ENCODE peak calls at places on chromosomes 7 and 10, in seven cellular contexts. One of them, this sample, is unnamed.

GRCh38 chr7:137820677-137821420 is 25.9 kb downstream of the DGKI start:
- DNase-seq in NCI-H2029 treated with DMSO at 0.1 percent for 48 hours: no peak
- DNase-seq in cardiac fibroblast: peak; percentile 86
- DNase-seq in DMS 273 treated with DMSO at 0.1 percent for 48 hours: no peak
- DNase-seq in GM12865: peak; percentile 85
- DNase-seq in NCI-H1092 treated with DMSO at 0.1 percent for 48 hours: peak; percentile 89
- DNase-seq in pulmonary artery endothelial cell: no peak
- DNase-seq in this sample: no peak

GRCh38 chr7:584122-584465 is 64.4 kb upstream of the PDGFA start:
- DNase-seq in NCI-H2029 treated with DMSO at 0.1 percent for 48 hours: no peak
- DNase-seq in cardiac fibroblast: no peak
- DNase-seq in DMS 273 treated with DMSO at 0.1 percent for 48 hours: no peak
- DNase-seq in GM12865: no peak
- DNase-seq in NCI-H1092 treated with DMSO at 0.1 percent for 48 hours: no peak
- DNase-seq in pulmonary artery endothelial cell: no peak
- DNase-seq in this sample: no peak

GRCh38 chr10:94483970-94484369 is 61.6 kb upstream of the HELLS start:
- DNase-seq in NCI-H2029 treated with DMSO at 0.1 percent for 48 hours: no peak
- DNase-seq in cardiac fibroblast: no peak
- DNase-seq in DMS 273 treated with DMSO at 0.1 percent for 48 hours: no peak
- DNase-seq in GM12865: no peak
- DNase-seq in NCI-H1092 treated with DMSO at 0.1 percent for 48 hours: no peak
- DNase-seq in pulmonary artery endothelial cell: no peak
- DNase-seq in this sample: no peak

GRCh38 chr10:3780056-3780765 is 4.8 kb downstream of the KLF6 start:
- DNase-seq in NCI-H2029 treated with DMSO at 0.1 percent for 48 hours: no peak
- DNase-seq in cardiac fibroblast: peak; percentile 79
- DNase-seq in DMS 273 treated with DMSO at 0.1 percent for 48 hours: no peak
- DNase-seq in GM12865: no peak
- DNase-seq in NCI-H1092 treated with DMSO at 0.1 percent for 48 hours: no peak
- DNase-seq in pulmonary artery endothelial cell: no peak
- DNase-seq in this sample: no peak

GRCh38 chr10:37754538-37755323 is 102.7 kb downstream of the ZNF248 start:
- DNase-seq in NCI-H2029 treated with DMSO at 0.1 percent for 48 hours: no peak
- DNase-seq in cardiac fibroblast: peak; percentile 28
- DNase-seq in DMS 273 treated with DMSO at 0.1 percent for 48 hours: no peak
- DNase-seq in GM12865: peak; percentile 29
- DNase-seq in NCI-H1092 treated with DMSO at 0.1 percent for 48 hours: peak; percentile 0
- DNase-seq in pulmonary artery endothelial cell: no peak
- DNase-seq in this sample: no peak

GRCh38 chr10:105837951-105838350 is 1196.9 kb downstream of the SORCS3 start:
- DNase-seq in NCI-H2029 treated with DMSO at 0.1 percent for 48 hours: no peak
- DNase-seq in cardiac fibroblast: peak; percentile 21
- DNase-seq in DMS 273 treated with DMSO at 0.1 percent for 48 hours: no peak
- DNase-seq in GM12865: peak; percentile 67
- DNase-seq in NCI-H1092 treated with DMSO at 0.1 percent for 48 hours: no peak
- DNase-seq in pulmonary artery endothelial cell: no peak
- DNase-seq in this sample: peak; percentile 52

GRCh38 chr10:129853236-129853946 is 110.7 kb downstream of the EBF3 start:
- DNase-seq in NCI-H2029 treated with DMSO at 0.1 percent for 48 hours: no peak
- DNase-seq in cardiac fibroblast: peak; percentile 45
- DNase-seq in DMS 273 treated with DMSO at 0.1 percent for 48 hours: no peak
- DNase-seq in GM12865: no peak
- DNase-seq in NCI-H1092 treated with DMSO at 0.1 percent for 48 hours: no peak
- DNase-seq in pulmonary artery endothelial cell: no peak
- DNase-seq in this sample: no peak

GRCh38 chr10:48744587-48744986 is 59.9 kb downstream of the WDFY4 start:
- DNase-seq in NCI-H2029 treated with DMSO at 0.1 percent for 48 hours: no peak
- DNase-seq in cardiac fibroblast: no peak
- DNase-seq in DMS 273 treated with DMSO at 0.1 percent for 48 hours: no peak
- DNase-seq in GM12865: peak; percentile 77
- DNase-seq in NCI-H1092 treated with DMSO at 0.1 percent for 48 hours: no peak
- DNase-seq in pulmonary artery endothelial cell: no peak
- DNase-seq in this sample: peak; percentile 82

GRCh38 chr7:17769918-17770317 is 170.4 kb downstream of the SNX13 start:
- DNase-seq in NCI-H2029 treated with DMSO at 0.1 percent for 48 hours: peak; percentile 64
- DNase-seq in cardiac fibroblast: peak; percentile 85
- DNase-seq in DMS 273 treated with DMSO at 0.1 percent for 48 hours: peak; percentile 56
- DNase-seq in GM12865: peak; percentile 81
- DNase-seq in NCI-H1092 treated with DMSO at 0.1 percent for 48 hours: peak; percentile 72
- DNase-seq in pulmonary artery endothelial cell: peak; percentile 27
- DNase-seq in this sample: no peak

GRCh38 chr10:102596506-102596971 is 47.7 kb upstream of the TRIM8 start:
- DNase-seq in NCI-H2029 treated with DMSO at 0.1 percent for 48 hours: peak; percentile 4
- DNase-seq in cardiac fibroblast: peak; percentile 68
- DNase-seq in DMS 273 treated with DMSO at 0.1 percent for 48 hours: no peak
- DNase-seq in GM12865: peak; percentile 63
- DNase-seq in NCI-H1092 treated with DMSO at 0.1 percent for 48 hours: peak; percentile 35
- DNase-seq in pulmonary artery endothelial cell: no peak
- DNase-seq in this sample: no peak

GRCh38 chr7:128151646-128152045 is 89.4 kb upstream of the LEP start:
- DNase-seq in NCI-H2029 treated with DMSO at 0.1 percent for 48 hours: no peak
- DNase-seq in cardiac fibroblast: no peak
- DNase-seq in DMS 273 treated with DMSO at 0.1 percent for 48 hours: no peak
- DNase-seq in GM12865: no peak
- DNase-seq in NCI-H1092 treated with DMSO at 0.1 percent for 48 hours: no peak
- DNase-seq in pulmonary artery endothelial cell: no peak
- DNase-seq in this sample: no peak

GRCh38 chr7:22413211-22413610 is 56.3 kb upstream of the RAPGEF5 start:
- DNase-seq in NCI-H2029 treated with DMSO at 0.1 percent for 48 hours: no peak
- DNase-seq in cardiac fibroblast: no peak
- DNase-seq in DMS 273 treated with DMSO at 0.1 percent for 48 hours: no peak
- DNase-seq in GM12865: no peak
- DNase-seq in NCI-H1092 treated with DMSO at 0.1 percent for 48 hours: no peak
- DNase-seq in pulmonary artery endothelial cell: no peak
- DNase-seq in this sample: no peak

This sample was measured in GM12878.